ENCODE peak calls at places on chromosomes 2 and 18, in five cellular contexts. One of them, this sample, is unnamed.

GRCh38 chr18:43442571-43442970 is 165.3 kb upstream of the SYT4 start:
- DNase-seq in GM03348: no peak
- DNase-seq in stimulated activated CD4-positive, alpha-beta T cell treated with anti-CD3 and anti-CD28 coated beads, Interleukin-1b, Interleukin-23, amount 100 ng/mL, for 24 hours: no peak
- DNase-seq in non-pigmented ciliary epithelial cell: no peak
- DNase-seq in activated CD8-positive, alpha-beta T cell treated with anti-CD3 and anti-CD28 coated beads for 36 hours: no peak
- DNase-seq in this sample: peak

GRCh38 chr2:149271575-149271974 is 58.8 kb upstream of the LYPD6 start:
- DNase-seq in activated CD8-positive, alpha-beta T cell treated with anti-CD3 and anti-CD28 coated beads for 36 hours: no peak
- DNase-seq in GM03348: no peak
- DNase-seq in non-pigmented ciliary epithelial cell: no peak
- DNase-seq in stimulated activated CD4-positive, alpha-beta T cell treated with anti-CD3 and anti-CD28 coated beads, Interleukin-1b, Interleukin-23, amount 100 ng/mL, for 24 hours: no peak
- DNase-seq in this sample: no peak

GRCh38 chr2:9665903-9666302 is 35.1 kb upstream of the YWHAQ start:
- DNase-seq in non-pigmented ciliary epithelial cell: peak
- DNase-seq in stimulated activated CD4-positive, alpha-beta T cell treated with anti-CD3 and anti-CD28 coated beads, Interleukin-1b, Interleukin-23, amount 100 ng/mL, for 24 hours: no peak
- DNase-seq in GM03348: peak
- DNase-seq in activated CD8-positive, alpha-beta T cell treated with anti-CD3 and anti-CD28 coated beads for 36 hours: no peak
- DNase-seq in this sample: no peak

GRCh38 chr2:203720922-203721672 is 14.7 kb downstream of the CD28 start:
- DNase-seq in GM03348: no peak
- DNase-seq in stimulated activated CD4-positive, alpha-beta T cell treated with anti-CD3 and anti-CD28 coated beads, Interleukin-1b, Interleukin-23, amount 100 ng/mL, for 24 hours: no peak
- DNase-seq in activated CD8-positive, alpha-beta T cell treated with anti-CD3 and anti-CD28 coated beads for 36 hours: no peak
- DNase-seq in non-pigmented ciliary epithelial cell: no peak
- DNase-seq in this sample: no peak

GRCh38 chr2:208204166-208204565 is 14.3 kb upstream of the C2orf80 start:
- DNase-seq in non-pigmented ciliary epithelial cell: no peak
- DNase-seq in activated CD8-positive, alpha-beta T cell treated with anti-CD3 and anti-CD28 coated beads for 36 hours: no peak
- DNase-seq in GM03348: no peak
- DNase-seq in stimulated activated CD4-positive, alpha-beta T cell treated with anti-CD3 and anti-CD28 coated beads, Interleukin-1b, Interleukin-23, amount 100 ng/mL, for 24 hours: no peak
- DNase-seq in this sample: no peak

GRCh38 chr2:88247531-88247930 is 77.4 kb downstream of the THNSL2 start:
- DNase-seq in non-pigmented ciliary epithelial cell: no peak
- DNase-seq in GM03348: no peak
- DNase-seq in stimulated activated CD4-positive, alpha-beta T cell treated with anti-CD3 and anti-CD28 coated beads, Interleukin-1b, Interleukin-23, amount 100 ng/mL, for 24 hours: no peak
- DNase-seq in activated CD8-positive, alpha-beta T cell treated with anti-CD3 and anti-CD28 coated beads for 36 hours: peak
- DNase-seq in this sample: no peak

GRCh38 chr2:212957624-212958023 is 193.8 kb downstream of the IKZF2 start:
- DNase-seq in stimulated activated CD4-positive, alpha-beta T cell treated with anti-CD3 and anti-CD28 coated beads, Interleukin-1b, Interleukin-23, amount 100 ng/mL, for 24 hours: no peak
- DNase-seq in activated CD8-positive, alpha-beta T cell treated with anti-CD3 and anti-CD28 coated beads for 36 hours: no peak
- DNase-seq in non-pigmented ciliary epithelial cell: no peak
- DNase-seq in GM03348: no peak
- DNase-seq in this sample: no peak

GRCh38 chr18:54269924-54270844 is 867 bp downstream of the POLI start:
- DNase-seq in stimulated activated CD4-positive, alpha-beta T cell treated with anti-CD3 and anti-CD28 coated beads, Interleukin-1b, Interleukin-23, amount 100 ng/mL, for 24 hours: peak
- DNase-seq in activated CD8-positive, alpha-beta T cell treated with anti-CD3 and anti-CD28 coated beads for 36 hours: peak
- DNase-seq in non-pigmented ciliary epithelial cell: no peak
- DNase-seq in GM03348: peak
- DNase-seq in this sample: peak

GRCh38 chr2:227626580-227627151 is 9.4 kb downstream of the SCYGR4 start:
- DNase-seq in activated CD8-positive, alpha-beta T cell treated with anti-CD3 and anti-CD28 coated beads for 36 hours: no peak
- DNase-seq in GM03348: no peak
- DNase-seq in non-pigmented ciliary epithelial cell: no peak
- DNase-seq in stimulated activated CD4-positive, alpha-beta T cell treated with anti-CD3 and anti-CD28 coated beads, Interleukin-1b, Interleukin-23, amount 100 ng/mL, for 24 hours: no peak
- DNase-seq in this sample: no peak

GRCh38 chr2:48126180-48126579 is 219.9 kb upstream of the FBXO11 start:
- DNase-seq in stimulated activated CD4-positive, alpha-beta T cell treated with anti-CD3 and anti-CD28 coated beads, Interleukin-1b, Interleukin-23, amount 100 ng/mL, for 24 hours: no peak
- DNase-seq in non-pigmented ciliary epithelial cell: no peak
- DNase-seq in activated CD8-positive, alpha-beta T cell treated with anti-CD3 and anti-CD28 coated beads for 36 hours: no peak
- DNase-seq in GM03348: peak
- DNase-seq in this sample: no peak

GRCh38 chr2:106745468-106745867 is 140.5 kb downstream of the ST6GAL2 start:
- DNase-seq in stimulated activated CD4-positive, alpha-beta T cell treated with anti-CD3 and anti-CD28 coated beads, Interleukin-1b, Interleukin-23, amount 100 ng/mL, for 24 hours: no peak
- DNase-seq in non-pigmented ciliary epithelial cell: no peak
- DNase-seq in activated CD8-positive, alpha-beta T cell treated with anti-CD3 and anti-CD28 coated beads for 36 hours: no peak
- DNase-seq in GM03348: no peak
- DNase-seq in this sample: no peak

GRCh38 chr2:68885074-68885810 is 14.0 kb upstream of the BMP10 start:
- DNase-seq in non-pigmented ciliary epithelial cell: no peak
- DNase-seq in stimulated activated CD4-positive, alpha-beta T cell treated with anti-CD3 and anti-CD28 coated beads, Interleukin-1b, Interleukin-23, amount 100 ng/mL, for 24 hours: no peak
- DNase-seq in GM03348: no peak
- DNase-seq in activated CD8-positive, alpha-beta T cell treated with anti-CD3 and anti-CD28 coated beads for 36 hours: no peak
- DNase-seq in this sample: no peak

GRCh38 chr2:164677733-164678132 is 56.5 kb upstream of the GRB14 start:
- DNase-seq in stimulated activated CD4-positive, alpha-beta T cell treated with anti-CD3 and anti-CD28 coated beads, Interleukin-1b, Interleukin-23, amount 100 ng/mL, for 24 hours: no peak
- DNase-seq in GM03348: no peak
- DNase-seq in activated CD8-positive, alpha-beta T cell treated with anti-CD3 and anti-CD28 coated beads for 36 hours: no peak
- DNase-seq in non-pigmented ciliary epithelial cell: no peak
- DNase-seq in this sample: no peak

GRCh38 chr2:37459095-37459981 is 114.9 kb downstream of the QPCT start:
- DNase-seq in GM03348: peak
- DNase-seq in activated CD8-positive, alpha-beta T cell treated with anti-CD3 and anti-CD28 coated beads for 36 hours: no peak
- DNase-seq in stimulated activated CD4-positive, alpha-beta T cell treated with anti-CD3 and anti-CD28 coated beads, Interleukin-1b, Interleukin-23, amount 100 ng/mL, for 24 hours: no peak
- DNase-seq in non-pigmented ciliary epithelial cell: peak
- DNase-seq in this sample: peak

GRCh38 chr2:1846046-1847015 is 102.0 kb upstream of the PXDN start:
- DNase-seq in stimulated activated CD4-positive, alpha-beta T cell treated with anti-CD3 and anti-CD28 coated beads, Interleukin-1b, Interleukin-23, amount 100 ng/mL, for 24 hours: no peak
- DNase-seq in activated CD8-positive, alpha-beta T cell treated with anti-CD3 and anti-CD28 coated beads for 36 hours: no peak
- DNase-seq in GM03348: no peak
- DNase-seq in non-pigmented ciliary epithelial cell: no peak
- DNase-seq in this sample: no peak

GRCh38 chr2:211149731-211150130 is 593.3 kb downstream of the CPS1 start:
- DNase-seq in non-pigmented ciliary epithelial cell: no peak
- DNase-seq in activated CD8-positive, alpha-beta T cell treated with anti-CD3 and anti-CD28 coated beads for 36 hours: no peak
- DNase-seq in GM03348: no peak
- DNase-seq in stimulated activated CD4-positive, alpha-beta T cell treated with anti-CD3 and anti-CD28 coated beads, Interleukin-1b, Interleukin-23, amount 100 ng/mL, for 24 hours: no peak
- DNase-seq in this sample: no peak

GRCh38 chr2:204665244-204665643 is 120.0 kb downstream of the PARD3B start:
- DNase-seq in stimulated activated CD4-positive, alpha-beta T cell treated with anti-CD3 and anti-CD28 coated beads, Interleukin-1b, Interleukin-23, amount 100 ng/mL, for 24 hours: no peak
- DNase-seq in activated CD8-positive, alpha-beta T cell treated with anti-CD3 and anti-CD28 coated beads for 36 hours: no peak
- DNase-seq in non-pigmented ciliary epithelial cell: peak
- DNase-seq in GM03348: peak
- DNase-seq in this sample: peak

GRCh38 chr2:202375006-202375610 is 1.0 kb upstream of the BMPR2 start:
- DNase-seq in GM03348: peak
- DNase-seq in stimulated activated CD4-positive, alpha-beta T cell treated with anti-CD3 and anti-CD28 coated beads, Interleukin-1b, Interleukin-23, amount 100 ng/mL, for 24 hours: peak
- DNase-seq in non-pigmented ciliary epithelial cell: peak
- DNase-seq in activated CD8-positive, alpha-beta T cell treated with anti-CD3 and anti-CD28 coated beads for 36 hours: peak
- DNase-seq in this sample: peak

GRCh38 chr2:209772316-209772715 is 684 bp downstream of the UNC80 start:
- DNase-seq in non-pigmented ciliary epithelial cell: no peak
- DNase-seq in GM03348: no peak
- DNase-seq in activated CD8-positive, alpha-beta T cell treated with anti-CD3 and anti-CD28 coated beads for 36 hours: no peak
- DNase-seq in stimulated activated CD4-positive, alpha-beta T cell treated with anti-CD3 and anti-CD28 coated beads, Interleukin-1b, Interleukin-23, amount 100 ng/mL, for 24 hours: no peak
- DNase-seq in this sample: no peak

GRCh38 chr2:19673213-19673791 is 228.5 kb downstream of the TTC32 start:
- DNase-seq in GM03348: peak
- DNase-seq in stimulated activated CD4-positive, alpha-beta T cell treated with anti-CD3 and anti-CD28 coated beads, Interleukin-1b, Interleukin-23, amount 100 ng/mL, for 24 hours: no peak
- DNase-seq in non-pigmented ciliary epithelial cell: no peak
- DNase-seq in activated CD8-positive, alpha-beta T cell treated with anti-CD3 and anti-CD28 coated beads for 36 hours: no peak
- DNase-seq in this sample: peak

GRCh38 chr2:119393971-119394748 is 27.4 kb downstream of the DBI start:
- DNase-seq in non-pigmented ciliary epithelial cell: no peak
- DNase-seq in GM03348: no peak
- DNase-seq in activated CD8-positive, alpha-beta T cell treated with anti-CD3 and anti-CD28 coated beads for 36 hours: no peak
- DNase-seq in stimulated activated CD4-positive, alpha-beta T cell treated with anti-CD3 and anti-CD28 coated beads, Interleukin-1b, Interleukin-23, amount 100 ng/mL, for 24 hours: no peak
- DNase-seq in this sample: no peak

GRCh38 chr2:54417577-54417976 is 38.5 kb upstream of the SPTBN1 start:
- DNase-seq in stimulated activated CD4-positive, alpha-beta T cell treated with anti-CD3 and anti-CD28 coated beads, Interleukin-1b, Interleukin-23, amount 100 ng/mL, for 24 hours: no peak
- DNase-seq in activated CD8-positive, alpha-beta T cell treated with anti-CD3 and anti-CD28 coated beads for 36 hours: no peak
- DNase-seq in non-pigmented ciliary epithelial cell: no peak
- DNase-seq in GM03348: no peak
- DNase-seq in this sample: no peak

GRCh38 chr2:101431486-101431885 is 43.4 kb downstream of the RFX8 start:
- DNase-seq in activated CD8-positive, alpha-beta T cell treated with anti-CD3 and anti-CD28 coated beads for 36 hours: no peak
- DNase-seq in non-pigmented ciliary epithelial cell: no peak
- DNase-seq in GM03348: peak
- DNase-seq in stimulated activated CD4-positive, alpha-beta T cell treated with anti-CD3 and anti-CD28 coated beads, Interleukin-1b, Interleukin-23, amount 100 ng/mL, for 24 hours: no peak
- DNase-seq in this sample: no peak

GRCh38 chr18:58447342-58448190 is 181.3 kb downstream of the ALPK2 start:
- DNase-seq in stimulated activated CD4-positive, alpha-beta T cell treated with anti-CD3 and anti-CD28 coated beads, Interleukin-1b, Interleukin-23, amount 100 ng/mL, for 24 hours: no peak
- DNase-seq in non-pigmented ciliary epithelial cell: no peak
- DNase-seq in activated CD8-positive, alpha-beta T cell treated with anti-CD3 and anti-CD28 coated beads for 36 hours: no peak
- DNase-seq in GM03348: peak
- DNase-seq in this sample: no peak

This sample was measured in myocyte.